ENCODE peak calls at places on chromosomes 7 and 10, in seven cellular contexts. E, S, T, J, U, X and W are unnamed samples.
A peak's percentile ranks its signal among the peaks of the same experiment; 100 is the strongest.

GRCh38 chr7:85237721-85238120 is 50.9 kb upstream of the SEMA3D start:
- DNase-seq in T (no peak), J (no peak), X (no peak), E (no peak), S (no peak), U (no peak), W (no peak)

GRCh38 chr7:86908948-86909347 is 150.5 kb downstream of the ELAPOR2 start:
- DNase-seq in S (peak; percentile 21), X (no peak), U (no peak), J (no peak), T (no peak), E (no peak), W (no peak)

GRCh38 chr10:126384269-126384873 is 3.9 kb downstream of the ADAM12 start:
- DNase-seq in J (no peak), U (no peak), E (no peak), S (no peak), X (no peak), T (no peak), W (no peak)

GRCh38 chr10:88234332-88234731 is 348.8 kb downstream of the RNLS start:
- DNase-seq in J (no peak), X (no peak), E (no peak), T (no peak), S (no peak), U (peak; percentile 72), W (no peak)

GRCh38 chr7:121204537-121204936 is 124.3 kb upstream of the WNT16 start:
- DNase-seq in U (no peak), J (no peak), T (no peak), X (no peak), S (no peak), E (no peak), W (no peak)

GRCh38 chr10:97943294-97943693 is 87.1 kb downstream of the CRTAC1 start:
- DNase-seq in J (no peak), T (no peak), X (no peak), U (no peak), E (no peak), S (no peak), W (no peak)

GRCh38 chr10:29409241-29410051 is 120.6 kb downstream of the LYZL1 start:
- DNase-seq in S (peak; percentile 87), J (peak; percentile 22), T (peak; percentile 74), U (peak; percentile 80), X (peak; percentile 94), E (peak; percentile 41), W (peak; percentile 29)

GRCh38 chr7:92589056-92589455 is 1.1 kb downstream of the FAM133B start:
- DNase-seq in J (no peak), X (no peak), U (no peak), T (no peak), S (no peak), E (no peak), W (no peak)

GRCh38 chr10:110151467-110151866 is 55.9 kb upstream of the MXI1 start:
- DNase-seq in S (no peak), E (no peak), T (peak; percentile 76), U (peak; percentile 91), J (no peak), X (no peak), W (no peak)

GRCh38 chr7:80133361-80134104 is 1.1 kb upstream of the GNAI1 start:
- DNase-seq in U (peak; percentile 15), E (no peak), T (no peak), S (no peak), X (no peak), J (no peak), W (no peak)

GRCh38 chr7:105682331-105683070 is 101.2 kb upstream of the EFCAB10 start:
- DNase-seq in E (no peak), U (no peak), S (no peak), J (no peak), T (no peak), X (no peak), W (no peak)

GRCh38 chr7:142323706-142324105 is 65.8 kb upstream of the PRSS58 start:
- DNase-seq in E (no peak), X (peak; percentile 25), S (peak; percentile 73), T (no peak), U (peak; percentile 34), J (no peak), W (no peak)

GRCh38 chr10:102802920-102803534 is 34.2 kb downstream of the CYP17A1 start:
- DNase-seq in T (no peak), S (no peak), J (no peak), U (peak; percentile 29), E (no peak), X (no peak), W (no peak)

GRCh38 chr7:104943502-104944343 is 70.3 kb upstream of the KMT2E start:
- DNase-seq in U (peak; percentile 92), T (no peak), S (peak; percentile 95), E (peak; percentile 30), X (no peak), J (no peak), W (no peak)

GRCh38 chr10:2599571-2599970 is 467.8 kb upstream of the PFKP start:
- DNase-seq in X (peak; percentile 29), J (no peak), S (no peak), T (no peak), E (no peak), U (no peak), W (no peak)

GRCh38 chr7:149071641-149072437 is 18.7 kb downstream of the ZNF786 start:
- DNase-seq in T (no peak), J (no peak), X (peak; percentile 79), E (no peak), S (peak; percentile 24), U (no peak), W (no peak)

GRCh38 chr10:118939216-118940007 is 90.1 kb upstream of the NANOS1 start:
- DNase-seq in S (no peak), J (no peak), T (no peak), U (no peak), X (no peak), E (no peak), W (no peak)

GRCh38 chr7:95794917-95795515 is 22.7 kb downstream of the DYNC1I1 start:
- DNase-seq in X (no peak), J (no peak), E (no peak), U (no peak), S (peak; percentile 39), T (no peak), W (no peak)

GRCh38 chr10:50501899-50502556 is 121.7 kb downstream of the SGMS1 start:
- DNase-seq in T (no peak), X (no peak), J (no peak), S (no peak), U (no peak), E (no peak), W (no peak)

DNA sequence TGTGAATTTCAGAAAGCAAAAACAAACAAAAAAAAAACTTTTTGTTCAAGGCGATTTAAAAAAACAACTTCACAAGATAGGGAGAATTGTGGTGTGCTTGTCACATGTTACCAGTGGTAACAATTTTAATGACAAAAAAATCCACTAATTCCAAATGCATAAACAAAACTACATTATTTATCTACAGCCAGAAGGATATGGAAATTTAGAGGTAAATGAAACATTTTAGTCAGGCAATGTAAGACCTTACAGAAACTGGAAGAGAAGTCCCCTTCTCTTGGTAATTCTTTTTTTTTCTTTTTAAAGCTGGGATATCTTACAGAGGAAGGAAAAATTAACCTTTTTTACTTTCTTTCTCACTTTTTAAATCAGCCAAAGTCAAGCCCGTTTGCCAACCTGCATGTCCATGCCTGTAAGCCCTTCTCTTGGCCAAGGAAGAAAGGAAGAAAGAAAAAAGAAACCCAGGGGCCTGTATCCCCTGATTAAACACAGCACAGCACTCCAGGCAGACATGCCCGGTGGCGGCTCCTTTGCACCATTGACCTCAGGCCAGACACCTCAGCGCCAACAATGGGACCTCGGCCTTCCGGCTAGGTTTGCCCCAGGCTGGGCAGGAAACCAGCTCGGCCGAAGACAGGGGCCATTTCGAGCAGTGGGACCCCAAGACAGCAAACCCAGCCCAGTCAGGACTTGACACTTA is 3.0 kb downstream of the HOXA10 start:
- DNase-seq in J (no peak), X (no peak), E (no peak), S (no peak), U (peak; percentile 47), T (peak; percentile 41), W (no peak)
- TF ChIP-seq POLR2AphosphoS5 in J (no peak), X (no peak), E (no peak), S (no peak), U (no peak), T (no peak), W (no peak)

GRCh38 chr10:106559442-106559841 is 605.1 kb downstream of the SORCS1 start:
- DNase-seq in T (no peak), J (no peak), X (no peak), U (no peak), E (no peak), S (no peak), W (no peak)

GRCh38 chr10:106555599-106555998 is 608.9 kb downstream of the SORCS1 start:
- DNase-seq in J (no peak), E (no peak), S (no peak), X (no peak), U (no peak), T (no peak), W (no peak)

GRCh38 chr10:106557053-106557452 is 607.5 kb downstream of the SORCS1 start:
- DNase-seq in S (no peak), T (no peak), X (no peak), E (no peak), J (no peak), U (no peak), W (no peak)

GRCh38 chr10:106560925-106561640 is 603.4 kb downstream of the SORCS1 start:
- DNase-seq in T (no peak), U (no peak), X (no peak), E (no peak), S (no peak), J (no peak), W (no peak)

GRCh38 chr10:106557951-106558733 is 606.4 kb downstream of the SORCS1 start:
- DNase-seq in J (no peak), U (no peak), X (no peak), T (no peak), E (no peak), S (no peak), W (no peak)
- TF ChIP-seq POLR2AphosphoS5 in J (no peak), U (no peak), X (no peak), T (no peak), E (no peak), S (no peak), W (no peak)

GRCh38 chr10:4043897-4044296 is 258.9 kb upstream of the KLF6 start:
- DNase-seq in X (no peak), T (no peak), S (no peak), U (no peak), E (no peak), J (no peak), W (no peak)
- TF ChIP-seq POLR2AphosphoS5 in X (peak; percentile 61), T (no peak), S (no peak), U (no peak), E (no peak), J (no peak), W (no peak)

GRCh38 chr10:80414126-80414898 is 6.0 kb downstream of the PRXL2A start:
- DNase-seq in S (peak; percentile 48), J (no peak), E (no peak), T (no peak), U (peak; percentile 48), X (no peak), W (no peak)

GRCh38 chr10:80411267-80411668 is 2.9 kb downstream of the PRXL2A start:
- DNase-seq in S (peak; percentile 45), J (no peak), U (peak; percentile 26), E (no peak), T (no peak), X (no peak), W (no peak)

GRCh38 chr10:80412521-80412920 is 4.2 kb downstream of the PRXL2A start:
- DNase-seq in T (no peak), E (no peak), J (no peak), S (no peak), U (no peak), X (no peak), W (no peak)

GRCh38 chr10:80411681-80412230 is 3.4 kb downstream of the PRXL2A start:
- DNase-seq in X (no peak), U (no peak), S (no peak), J (no peak), E (no peak), T (no peak), W (no peak)

GRCh38 chr10:80413152-80413996 is 5.0 kb downstream of the PRXL2A start:
- DNase-seq in X (peak; percentile 40), J (no peak), T (no peak), S (no peak), E (no peak), U (no peak), W (no peak)
- TF ChIP-seq POLR2AphosphoS5 in X (no peak), J (no peak), T (no peak), S (no peak), E (no peak), U (no peak), W (no peak)